ENCODE peak calls at places on chromosomes 2 and 18, in ten cellular contexts. H, W, S, J, A, Y, O, B, R and Q are unnamed samples.

GRCh38 chr2:58064136-58064535 is 17.5 kb downstream of the VRK2 start:
- DNase-seq in J (no peak), B (no peak), Y (no peak), W (no peak), H (peak), O (no peak), R (no peak), A (no peak), S (no peak), Q (no peak)

GRCh38 chr2:62197017-62197586 is 1.2 kb downstream of the B3GNT2 start:
- DNase-seq in W (no peak), R (no peak), B (no peak), O (no peak), Y (peak), J (no peak), A (peak), S (no peak), H (no peak), Q (no peak)

GRCh38 chr2:72011356-72011661 is 136.4 kb downstream of the CYP26B1 start:
- DNase-seq in B (no peak), A (no peak), H (no peak), O (no peak), R (no peak), J (no peak), S (no peak), Y (no peak), W (no peak), Q (no peak)

GRCh38 chr2:183718246-183718645 is 594.0 kb downstream of the NUP35 start:
- DNase-seq in B (no peak), A (no peak), J (no peak), S (no peak), H (no peak), O (no peak), R (no peak), Y (no peak), W (no peak), Q (no peak)

GRCh38 chr2:144712277-144712944 is 192.5 kb upstream of the ZEB2 start:
- DNase-seq in R (no peak), W (no peak), O (no peak), A (no peak), S (peak), H (peak), J (peak), B (no peak), Y (no peak), Q (no peak)

GRCh38 chr2:234763051-234763909 is 188.5 kb upstream of the SH3BP4 start:
- DNase-seq in Y (no peak), J (peak), S (peak), R (no peak), W (peak), A (no peak), O (peak), H (peak), B (no peak), Q (peak)

GRCh38 chr2:48531141-48531648 is 1.2 kb downstream of the STON1 start:
- DNase-seq in O (no peak), J (peak), S (peak), Y (peak), A (peak), H (peak), W (peak), B (no peak), R (no peak), Q (peak)

GRCh38 chr2:44759823-44760222 is 181.7 kb upstream of the SIX3 start:
- DNase-seq in O (no peak), J (no peak), S (no peak), B (no peak), H (peak), A (no peak), W (peak), Y (no peak), R (no peak), Q (no peak)

GRCh38 chr18:80213173-80213572 is 34.1 kb downstream of the PARD6G start:
- DNase-seq in Y (no peak), A (no peak), R (no peak), O (no peak), B (no peak), S (no peak), H (no peak), W (no peak), J (no peak), Q (no peak)

GRCh38 chr2:127235082-127235702 is 15.1 kb upstream of the CYP27C1 start:
- DNase-seq in W (no peak), R (no peak), A (no peak), J (no peak), S (no peak), B (no peak), Y (no peak), H (no peak), O (no peak), Q (no peak)

GRCh38 chr2:101341901-101342624 is 33.6 kb upstream of the RNF149 start:
- DNase-seq in Y (peak), W (peak), R (peak), A (peak), S (peak), J (no peak), H (peak), B (peak), O (peak), Q (peak)

GRCh38 chr18:61531182-61531581 is 198.0 kb downstream of the CDH20 start:
- DNase-seq in O (no peak), B (no peak), R (no peak), J (no peak), A (no peak), S (no peak), Y (no peak), H (peak), W (no peak), Q (no peak)

GRCh38 chr2:163675389-163675788 is 60.4 kb downstream of the FIGN start:
- DNase-seq in O (no peak), J (no peak), B (no peak), Y (no peak), S (no peak), A (no peak), H (no peak), W (no peak), R (no peak), Q (no peak)

GRCh38 chr2:136327162-136327852 is 209.4 kb upstream of the CXCR4 start:
- DNase-seq in B (no peak), J (no peak), S (peak), H (peak), A (peak), W (no peak), R (no peak), O (no peak), Y (no peak), Q (peak)

GRCh38 chr18:8167673-8168072 is 441.6 kb upstream of the RAB12 start:
- DNase-seq in Y (no peak), W (no peak), B (no peak), A (no peak), S (no peak), H (no peak), R (no peak), O (no peak), J (no peak), Q (no peak)

GRCh38 chr2:209160800-209161588 is 262.9 kb upstream of the MAP2 start:
- DNase-seq in A (no peak), R (no peak), J (no peak), O (no peak), W (no peak), S (no peak), H (no peak), Y (no peak), B (no peak), Q (no peak)

GRCh38 chr2:81767173-81767720 is 1462.7 kb upstream of the LRRTM1 start:
- DNase-seq in Y (no peak), W (peak), S (no peak), A (no peak), B (no peak), J (no peak), O (no peak), R (no peak), H (peak), Q (no peak)

GRCh38 chr2:196758474-196759377 is 40.8 kb downstream of the GTF3C3 start:
- DNase-seq in R (no peak), B (no peak), W (peak), S (peak), A (no peak), O (no peak), J (peak), Y (no peak), H (peak), Q (peak)

GRCh38 chr2:144452169-144453038 is 67.5 kb downstream of the ZEB2 start:
- DNase-seq in B (no peak), H (peak), Y (peak), J (no peak), W (no peak), R (no peak), A (no peak), O (no peak), S (peak), Q (no peak)

GRCh38 chr2:19540739-19541503 is 182.5 kb upstream of the OSR1 start:
- DNase-seq in O (no peak), W (peak), S (peak), Y (no peak), A (peak), H (peak), B (no peak), J (peak), R (no peak), Q (peak)

GRCh38 chr2:101160454-101160853 is 9.3 kb upstream of the TBC1D8 start:
- DNase-seq in J (peak), B (no peak), S (peak), H (peak), Y (no peak), A (no peak), W (peak), O (no peak), R (no peak), Q (peak)

GRCh38 chr2:169038338-169038757 is 7.2 kb upstream of the ABCB11 start:
- DNase-seq in R (no peak), J (no peak), O (no peak), Y (no peak), B (no peak), S (peak), W (peak), A (no peak), H (peak), Q (peak)

GRCh38 chr2:141259683-141260082 is 871.1 kb downstream of the LRP1B start:
- DNase-seq in B (no peak), W (no peak), H (no peak), Y (no peak), J (no peak), O (no peak), R (no peak), A (no peak), S (no peak), Q (no peak)

GRCh38 chr2:71223767-71224333 is 3.1 kb downstream of the PAIP2B start:
- DNase-seq in W (peak), J (no peak), B (no peak), Y (peak), A (peak), O (peak), H (peak), R (peak), S (peak), Q (peak)

DNA sequence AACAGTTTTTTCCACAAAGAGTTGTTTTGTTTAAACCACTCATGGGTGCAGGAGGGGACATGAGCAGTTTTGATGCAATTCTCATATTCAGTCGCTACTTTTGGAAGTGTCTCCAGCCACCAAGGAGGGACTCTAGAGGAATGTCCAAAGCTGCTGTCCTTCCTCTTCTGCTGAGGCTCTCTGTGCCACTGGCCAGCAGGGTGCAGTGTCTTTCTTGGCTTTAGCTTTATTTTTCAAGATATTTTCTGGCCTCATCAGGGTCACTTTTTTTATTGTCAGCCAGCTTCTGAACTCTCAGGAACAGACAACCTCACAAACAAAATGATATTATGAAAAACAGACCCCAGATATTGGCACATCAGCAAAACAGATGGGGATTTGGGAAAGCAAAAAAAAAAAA is 289.3 kb upstream of the ZSWIM2 start:
- DNase-seq in O (peak), S (peak), J (no peak), W (peak), B (no peak), A (peak), H (peak), R (no peak), Y (peak), Q (peak)
- TF ChIP-seq CTCF in O (peak), S (peak), J (peak), W (peak), B (peak), A (no peak), H (peak), R (no peak), Y (peak), Q (peak)

GRCh38 chr2:46500801-46501200 is 21.4 kb downstream of the TMEM247 start:
- DNase-seq in W (no peak), Y (no peak), R (no peak), B (peak), A (no peak), J (no peak), H (no peak), S (no peak), O (no peak), Q (no peak)
- H3K4me3 ChIP-seq in W (no peak), Y (no peak), R (no peak), B (no peak), A (no peak), J (no peak), H (peak), S (no peak), O (no peak), Q (no peak)

DNA sequence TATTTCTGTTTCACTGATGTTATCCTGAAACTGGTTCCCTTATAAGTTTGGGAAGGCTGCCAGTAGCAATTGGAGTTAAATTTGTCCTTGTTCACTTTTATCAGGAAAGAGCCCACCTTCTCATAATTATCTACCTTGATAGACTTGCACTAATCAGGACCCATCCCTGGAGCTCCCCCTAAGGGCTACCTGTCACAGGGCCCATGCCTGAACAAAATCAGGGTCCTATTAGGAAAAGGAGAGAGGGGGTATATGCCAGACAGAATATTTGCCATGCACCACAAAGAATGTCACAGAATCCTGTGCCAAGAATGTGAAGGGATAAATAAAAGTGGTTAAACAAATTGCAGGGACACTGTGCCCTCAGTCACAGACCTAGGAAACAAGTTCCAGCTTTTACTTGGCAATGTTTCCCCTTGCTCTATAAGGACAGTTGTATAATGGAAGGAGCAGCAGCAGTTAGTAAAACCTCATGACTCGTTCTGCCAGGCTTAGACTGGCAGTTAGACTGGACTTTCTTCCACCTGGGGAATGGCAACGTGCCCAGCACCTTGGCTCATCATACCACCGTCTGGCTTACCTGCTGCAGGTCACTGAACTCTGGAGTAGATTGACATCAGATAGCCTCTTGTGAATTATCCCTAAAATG is 32.3 kb upstream of the VWC2L start:
- DNase-seq in Y (no peak), R (no peak), A (no peak), O (no peak), H (no peak), J (no peak), S (no peak), W (no peak), B (no peak), Q (peak)
- TF ChIP-seq CTCF in Y (peak), R (no peak), A (no peak), O (no peak), H (no peak), J (no peak), S (no peak), W (no peak), B (no peak), Q (peak)

GRCh38 chr2:158600155-158600802 is 143.5 kb downstream of the PKP4 start:
- DNase-seq in Y (no peak), B (no peak), S (peak), W (peak), J (peak), R (no peak), A (peak), O (peak), H (peak), Q (peak)
- H3K4me3 ChIP-seq in Y (no peak), B (no peak), S (no peak), W (no peak), J (no peak), R (no peak), A (no peak), O (no peak), H (no peak), Q (no peak)

GRCh38 chr2:119732451-119733164 is 27.1 kb upstream of the PTPN4 start:
- DNase-seq in H (no peak), A (no peak), O (no peak), B (no peak), W (peak), R (no peak), J (no peak), Y (no peak), S (no peak), Q (no peak)

GRCh38 chr2:119735565-119735964 is 24.2 kb upstream of the PTPN4 start:
- DNase-seq in J (no peak), R (no peak), S (no peak), B (no peak), H (no peak), Y (no peak), A (no peak), W (no peak), O (no peak), Q (no peak)

GRCh38 chr2:119736021-119736420 is 23.7 kb upstream of the PTPN4 start:
- DNase-seq in O (no peak), J (no peak), Y (no peak), B (no peak), S (no peak), A (no peak), H (no peak), R (no peak), W (no peak), Q (no peak)

GRCh38 chr2:119732026-119732425 is 27.7 kb upstream of the PTPN4 start:
- DNase-seq in B (no peak), A (no peak), O (no peak), H (no peak), R (no peak), S (no peak), J (no peak), Y (no peak), W (no peak), Q (no peak)

DNA sequence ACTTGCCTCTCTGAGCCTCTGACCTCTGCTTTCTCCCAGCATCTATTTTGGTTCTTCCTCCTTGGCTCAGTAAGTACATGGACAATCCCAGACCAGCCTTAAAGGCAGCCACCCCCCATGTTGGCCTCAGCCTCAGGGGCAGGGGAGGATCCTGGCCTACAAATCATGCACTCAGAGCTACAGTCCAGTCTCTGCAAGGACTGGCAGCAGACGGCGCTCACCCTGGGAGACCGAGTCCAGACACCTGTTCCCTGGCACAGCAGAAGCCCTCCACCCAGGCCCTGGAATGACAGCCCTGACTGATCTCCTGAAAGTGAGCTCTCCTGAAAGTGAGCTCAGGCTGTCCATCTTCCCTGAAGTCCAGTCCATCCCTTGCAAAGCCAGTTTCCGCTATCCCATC is 25.7 kb upstream of the PTPN4 start:
- DNase-seq in B (no peak), Y (no peak), H (no peak), J (no peak), A (no peak), S (no peak), R (no peak), O (no peak), W (no peak), Q (no peak)
- TF ChIP-seq CTCF in B (no peak), Y (no peak), H (no peak), J (no peak), A (no peak), S (no peak), R (no peak), O (no peak), W (no peak), Q (no peak)

DNA sequence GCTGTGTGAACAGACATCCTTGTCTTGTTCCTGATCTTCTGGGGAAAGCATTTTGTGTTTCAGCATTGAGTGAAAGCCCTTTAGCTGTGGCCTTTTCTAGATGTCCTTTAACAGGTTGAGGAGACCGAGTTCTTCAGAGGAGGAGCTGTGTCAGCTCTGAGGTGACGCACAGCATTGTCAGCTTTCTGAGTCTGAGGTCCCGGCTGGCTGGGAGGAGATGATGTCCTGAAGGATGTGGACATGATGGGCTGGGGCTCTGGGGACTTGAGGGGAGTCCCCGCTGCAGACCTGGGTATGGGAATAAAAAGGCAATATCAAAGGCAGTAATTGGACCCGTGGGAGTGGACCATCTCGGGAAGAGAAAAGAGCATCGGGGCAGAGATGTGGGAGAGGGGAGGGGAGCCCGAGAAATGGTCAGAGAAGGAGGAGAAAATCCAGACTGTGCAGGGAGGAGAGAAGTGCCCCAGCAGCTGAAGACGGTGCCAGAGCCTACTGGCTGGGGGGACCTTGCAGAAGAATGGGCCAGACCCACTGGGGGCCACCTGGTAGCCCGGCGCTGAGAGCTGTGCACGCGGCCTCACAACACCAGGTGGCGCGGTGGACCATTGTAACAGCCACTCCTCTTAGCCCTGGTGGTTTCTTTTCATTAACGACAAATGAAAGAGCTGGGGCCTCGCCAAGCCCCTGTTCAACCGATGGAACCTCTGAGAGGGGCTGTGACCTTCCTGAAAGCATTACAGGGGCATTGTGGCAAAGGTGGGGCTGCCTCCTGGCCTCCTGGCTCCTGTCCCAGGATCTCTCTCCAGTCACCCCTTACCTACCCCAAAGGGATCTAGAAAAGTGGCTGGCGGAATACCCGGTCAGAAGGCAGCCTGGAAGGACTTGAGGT is 61.6 kb downstream of the ST3GAL5 start:
- DNase-seq in J (no peak), A (peak), Y (peak), O (peak), W (peak), S (peak), R (peak), H (peak), B (peak), Q (peak)
- H3K4me3 ChIP-seq in J (peak), A (no peak), Y (no peak), O (no peak), W (no peak), S (no peak), R (no peak), H (no peak), B (peak), Q (no peak)

DNA sequence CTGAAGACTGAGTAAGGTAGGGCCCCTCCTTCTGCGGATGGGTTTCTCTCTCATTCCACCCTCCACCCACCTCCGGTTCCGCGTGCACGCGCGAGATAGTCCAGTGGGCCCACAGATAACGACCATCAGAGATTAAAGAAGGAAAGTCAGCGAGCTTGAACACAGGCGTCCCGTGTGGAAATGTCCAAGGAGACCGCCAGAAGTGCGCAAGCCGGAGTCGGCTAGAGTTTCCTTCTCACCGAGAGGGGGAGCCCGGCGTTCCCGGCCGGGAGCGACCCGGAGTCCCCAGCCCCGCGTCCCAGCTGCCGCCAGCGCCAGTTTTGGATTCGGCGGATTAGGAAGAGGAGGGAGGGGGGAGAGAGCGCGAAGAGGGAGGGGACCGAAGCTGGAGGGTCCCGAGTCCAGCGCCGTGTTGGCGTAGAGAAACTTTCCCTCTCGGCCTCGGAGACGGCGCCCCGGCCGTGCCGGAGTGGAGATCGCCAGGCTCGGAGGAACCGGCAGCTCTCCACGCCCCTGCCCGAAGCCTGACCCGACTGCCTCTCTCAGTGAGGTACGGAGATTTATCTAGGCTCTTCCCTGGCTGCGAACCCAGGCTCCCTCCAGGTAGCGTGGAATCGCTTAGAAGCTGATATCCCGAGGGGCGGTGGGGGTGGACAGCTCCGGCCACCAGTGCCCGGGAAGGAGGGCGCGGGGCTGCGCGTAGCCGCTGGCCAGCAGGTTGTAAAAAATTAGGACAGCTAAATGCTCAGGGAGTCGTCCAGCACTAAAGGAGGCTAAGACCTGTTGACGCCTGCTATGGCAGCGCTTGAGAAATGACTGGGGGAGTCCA is at the start of gene GULP1:
- DNase-seq in S (peak), R (peak), H (peak), J (no peak), A (peak), W (peak), B (peak), Y (peak), O (peak), Q (peak)
- TF ChIP-seq CTCF in S (peak), R (peak), H (peak), J (peak), A (peak), W (peak), B (peak), Y (peak), O (peak), Q (peak)